ENCODE peak calls at places on chromosomes 5 and 9, in seven cellular contexts. One of them, this sample, is unnamed.
A peak's percentile ranks its signal among the peaks of the same experiment; 100 is the strongest.

GRCh38 chr5:154164182-154164581 is 26.4 kb upstream of the GALNT10 start:
- DNase-seq in MM.1S: peak; percentile 1
- DNase-seq in T-helper 9 cell: no peak
- DNase-seq in islet precursor cell: peak; percentile 27
- DNase-seq in H1: no peak
- DNase-seq in T-cell: no peak
- DNase-seq in iPS-NIHi11: no peak
- DNase-seq in this sample: no peak

GRCh38 chr5:134784241-134784920 is 25.8 kb downstream of the DDX46 start:
- DNase-seq in MM.1S: no peak
- DNase-seq in T-helper 9 cell: no peak
- DNase-seq in islet precursor cell: no peak
- DNase-seq in H1: no peak
- DNase-seq in T-cell: peak; percentile 9
- DNase-seq in iPS-NIHi11: no peak
- DNase-seq in this sample: no peak

GRCh38 chr9:21085010-21085409 is 7.3 kb upstream of the IFNB1 start:
- DNase-seq in MM.1S: no peak
- DNase-seq in T-helper 9 cell: no peak
- DNase-seq in islet precursor cell: no peak
- DNase-seq in H1: no peak
- DNase-seq in T-cell: no peak
- DNase-seq in iPS-NIHi11: no peak
- DNase-seq in this sample: no peak

GRCh38 chr5:138159666-138160065 is 18.8 kb downstream of the BRD8 start:
- DNase-seq in MM.1S: no peak
- DNase-seq in T-helper 9 cell: no peak
- DNase-seq in islet precursor cell: no peak
- DNase-seq in H1: no peak
- DNase-seq in T-cell: no peak
- DNase-seq in iPS-NIHi11: no peak
- DNase-seq in this sample: no peak

GRCh38 chr9:78811562-78812276 is 514.8 kb downstream of the PSAT1 start:
- DNase-seq in MM.1S: no peak
- DNase-seq in T-helper 9 cell: no peak
- DNase-seq in islet precursor cell: peak; percentile 54
- DNase-seq in H1: no peak
- DNase-seq in T-cell: no peak
- DNase-seq in iPS-NIHi11: peak; percentile 8
- DNase-seq in this sample: no peak

GRCh38 chr9:138022756-138023393 is 145.3 kb downstream of the CACNA1B start:
- DNase-seq in MM.1S: no peak
- DNase-seq in T-helper 9 cell: no peak
- DNase-seq in islet precursor cell: peak; percentile 56
- DNase-seq in H1: no peak
- DNase-seq in T-cell: no peak
- DNase-seq in iPS-NIHi11: peak; percentile 47
- DNase-seq in this sample: no peak

GRCh38 chr9:92350129-92350739 is 24.5 kb downstream of the CENPP start:
- DNase-seq in MM.1S: no peak
- DNase-seq in T-helper 9 cell: no peak
- DNase-seq in islet precursor cell: no peak
- DNase-seq in H1: no peak
- DNase-seq in T-cell: no peak
- DNase-seq in iPS-NIHi11: no peak
- DNase-seq in this sample: no peak

GRCh38 chr9:116633444-116633843 is 53.7 kb upstream of the TRIM32 start:
- DNase-seq in MM.1S: no peak
- DNase-seq in T-helper 9 cell: no peak
- DNase-seq in islet precursor cell: no peak
- DNase-seq in H1: no peak
- DNase-seq in T-cell: no peak
- DNase-seq in iPS-NIHi11: no peak
- DNase-seq in this sample: no peak

GRCh38 chr5:126561908-126562307 is 33.1 kb downstream of the ALDH7A1 start:
- DNase-seq in MM.1S: no peak
- DNase-seq in T-helper 9 cell: no peak
- DNase-seq in islet precursor cell: no peak
- DNase-seq in H1: no peak
- DNase-seq in T-cell: no peak
- DNase-seq in iPS-NIHi11: no peak
- DNase-seq in this sample: no peak

GRCh38 chr9:76255781-76256455 is 138.3 kb downstream of the RFK start:
- DNase-seq in MM.1S: no peak
- DNase-seq in T-helper 9 cell: no peak
- DNase-seq in islet precursor cell: no peak
- DNase-seq in H1: no peak
- DNase-seq in T-cell: no peak
- DNase-seq in iPS-NIHi11: no peak
- DNase-seq in this sample: no peak

GRCh38 chr5:176508603-176509002 is 28.6 kb downstream of the RNF44 start:
- DNase-seq in MM.1S: no peak
- DNase-seq in T-helper 9 cell: no peak
- DNase-seq in islet precursor cell: no peak
- DNase-seq in H1: no peak
- DNase-seq in T-cell: no peak
- DNase-seq in iPS-NIHi11: no peak
- DNase-seq in this sample: no peak

GRCh38 chr5:66863343-66864170 is 267.4 kb downstream of the MAST4 start:
- DNase-seq in MM.1S: no peak
- DNase-seq in T-helper 9 cell: no peak
- DNase-seq in islet precursor cell: no peak
- DNase-seq in H1: no peak
- DNase-seq in T-cell: no peak
- DNase-seq in iPS-NIHi11: no peak
- DNase-seq in this sample: no peak

GRCh38 chr9:10062629-10063395 is 550.0 kb downstream of the PTPRD start:
- DNase-seq in MM.1S: no peak
- DNase-seq in T-helper 9 cell: no peak
- DNase-seq in islet precursor cell: no peak
- DNase-seq in H1: no peak
- DNase-seq in T-cell: no peak
- DNase-seq in iPS-NIHi11: no peak
- DNase-seq in this sample: no peak

GRCh38 chr5:135729582-135729879 is 104.9 kb upstream of the SLC25A48 start:
- DNase-seq in MM.1S: no peak
- DNase-seq in T-helper 9 cell: no peak
- DNase-seq in islet precursor cell: no peak
- DNase-seq in H1: no peak
- DNase-seq in T-cell: no peak
- DNase-seq in iPS-NIHi11: no peak
- DNase-seq in this sample: no peak

GRCh38 chr5:65625743-65626142 is 916 bp downstream of the SHLD3 start:
- DNase-seq in MM.1S: no peak
- DNase-seq in T-helper 9 cell: no peak
- DNase-seq in islet precursor cell: no peak
- DNase-seq in H1: no peak
- DNase-seq in T-cell: no peak
- DNase-seq in iPS-NIHi11: no peak
- DNase-seq in this sample: no peak

GRCh38 chr9:34929506-34930102 is 28.5 kb upstream of the PHF24 start:
- DNase-seq in MM.1S: peak; percentile 47
- DNase-seq in T-helper 9 cell: peak; percentile 2
- DNase-seq in islet precursor cell: no peak
- DNase-seq in H1: peak; percentile 13
- DNase-seq in T-cell: peak; percentile 9
- DNase-seq in iPS-NIHi11: peak; percentile 59
- DNase-seq in this sample: no peak

GRCh38 chr5:61631438-61631941 is 299.4 kb downstream of the ZSWIM6 start:
- DNase-seq in MM.1S: no peak
- DNase-seq in T-helper 9 cell: no peak
- DNase-seq in islet precursor cell: peak; percentile 48
- DNase-seq in H1: no peak
- DNase-seq in T-cell: no peak
- DNase-seq in iPS-NIHi11: no peak
- DNase-seq in this sample: no peak

GRCh38 chr9:126514037-126514821 is 99.5 kb upstream of the LMX1B start:
- DNase-seq in MM.1S: no peak
- DNase-seq in T-helper 9 cell: peak; percentile 58
- DNase-seq in islet precursor cell: peak; percentile 91
- DNase-seq in H1: no peak
- DNase-seq in T-cell: peak; percentile 29
- DNase-seq in iPS-NIHi11: peak; percentile 97
- DNase-seq in this sample: peak; percentile 89

GRCh38 chr9:81822263-81822865 is 105.9 kb upstream of the SPATA31D4 start:
- DNase-seq in MM.1S: no peak
- DNase-seq in T-helper 9 cell: no peak
- DNase-seq in islet precursor cell: no peak
- DNase-seq in H1: no peak
- DNase-seq in T-cell: no peak
- DNase-seq in iPS-NIHi11: no peak
- DNase-seq in this sample: no peak

GRCh38 chr5:176187276-176188062 is 50.8 kb upstream of the SIMC1 start:
- DNase-seq in MM.1S: peak; percentile 52
- DNase-seq in T-helper 9 cell: no peak
- DNase-seq in islet precursor cell: no peak
- DNase-seq in H1: no peak
- DNase-seq in T-cell: no peak
- DNase-seq in iPS-NIHi11: no peak
- DNase-seq in this sample: no peak

GRCh38 chr9:133351908-133352634 is 4.1 kb downstream of the RPL7A start:
- DNase-seq in MM.1S: peak; percentile 66
- DNase-seq in T-helper 9 cell: no peak
- DNase-seq in islet precursor cell: peak; percentile 94
- DNase-seq in H1: peak; percentile 65
- DNase-seq in T-cell: no peak
- DNase-seq in iPS-NIHi11: peak; percentile 69
- DNase-seq in this sample: peak; percentile 85

GRCh38 chr5:124871299-124871698 is 124.9 kb upstream of the ZNF608 start:
- DNase-seq in MM.1S: no peak
- DNase-seq in T-helper 9 cell: no peak
- DNase-seq in islet precursor cell: no peak
- DNase-seq in H1: no peak
- DNase-seq in T-cell: no peak
- DNase-seq in iPS-NIHi11: no peak
- DNase-seq in this sample: no peak

This sample was measured in 8988T.